ENCODE peak calls at places on chromosomes 11 and 22, in five cellular contexts. One of them, this sample, is unnamed.

GRCh38 chr22:20550851-20551744 is 43.7 kb downstream of the MED15 start:
- DNase-seq in left lung: no peak
- DNase-seq in SJSA1: no peak
- DNase-seq in cardiac muscle cell: peak; percentile 61
- DNase-seq in CD4-positive, alpha-beta memory T cell: peak; percentile 57
- DNase-seq in this sample: peak; percentile 55

GRCh38 chr11:91257593-91258170 is 966.9 kb upstream of the FAT3 start:
- DNase-seq in left lung: no peak
- DNase-seq in SJSA1: no peak
- DNase-seq in cardiac muscle cell: no peak
- DNase-seq in CD4-positive, alpha-beta memory T cell: no peak
- DNase-seq in this sample: no peak

GRCh38 chr11:69599502-69599901 is 41.5 kb upstream of the CCND1 start:
- DNase-seq in left lung: no peak
- DNase-seq in SJSA1: no peak
- DNase-seq in cardiac muscle cell: no peak
- DNase-seq in CD4-positive, alpha-beta memory T cell: no peak
- DNase-seq in this sample: no peak

GRCh38 chr11:20057055-20057943 is 103.0 kb downstream of the DBX1 start:
- DNase-seq in left lung: no peak
- DNase-seq in SJSA1: no peak
- DNase-seq in cardiac muscle cell: no peak
- DNase-seq in CD4-positive, alpha-beta memory T cell: no peak
- DNase-seq in this sample: no peak

GRCh38 chr11:1573847-1574255 is 1.8 kb upstream of the DUSP8 start:
- DNase-seq in left lung: peak; percentile 79
- DNase-seq in SJSA1: no peak
- DNase-seq in cardiac muscle cell: no peak
- DNase-seq in CD4-positive, alpha-beta memory T cell: no peak
- DNase-seq in this sample: no peak

GRCh38 chr11:72221386-72221785 is 3.2 kb upstream of the INPPL1 start:
- DNase-seq in left lung: no peak
- DNase-seq in SJSA1: no peak
- DNase-seq in cardiac muscle cell: no peak
- DNase-seq in CD4-positive, alpha-beta memory T cell: no peak
- DNase-seq in this sample: no peak

GRCh38 chr11:15665368-15665871 is 550.7 kb downstream of the INSC start:
- DNase-seq in left lung: no peak
- DNase-seq in SJSA1: peak; percentile 97
- DNase-seq in cardiac muscle cell: no peak
- DNase-seq in CD4-positive, alpha-beta memory T cell: no peak
- DNase-seq in this sample: no peak

GRCh38 chr11:115939104-115939503 is 434.9 kb upstream of the CADM1 start:
- DNase-seq in left lung: no peak
- DNase-seq in SJSA1: no peak
- DNase-seq in cardiac muscle cell: peak; percentile 12
- DNase-seq in CD4-positive, alpha-beta memory T cell: no peak
- DNase-seq in this sample: no peak

GRCh38 chr11:92941676-92942571 is 27.5 kb upstream of the MTNR1B start:
- DNase-seq in left lung: no peak
- DNase-seq in SJSA1: peak; percentile 13
- DNase-seq in cardiac muscle cell: peak; percentile 20
- DNase-seq in CD4-positive, alpha-beta memory T cell: peak; percentile 12
- DNase-seq in this sample: peak; percentile 9

GRCh38 chr11:70176940-70177689 is 26.0 kb upstream of the FADD start:
- DNase-seq in left lung: no peak
- DNase-seq in SJSA1: peak; percentile 66
- DNase-seq in cardiac muscle cell: peak; percentile 27
- DNase-seq in CD4-positive, alpha-beta memory T cell: peak; percentile 44
- DNase-seq in this sample: peak; percentile 62

GRCh38 chr11:66286699-66287098 is 2.2 kb downstream of the YIF1A start:
- DNase-seq in left lung: no peak
- DNase-seq in SJSA1: no peak
- DNase-seq in cardiac muscle cell: no peak
- DNase-seq in CD4-positive, alpha-beta memory T cell: no peak
- DNase-seq in this sample: no peak

GRCh38 chr11:66288866-66289547 is at the start of gene YIF1A:
- DNase-seq in left lung: peak; percentile 99
- DNase-seq in SJSA1: peak; percentile 100
- DNase-seq in cardiac muscle cell: peak; percentile 99
- DNase-seq in CD4-positive, alpha-beta memory T cell: peak; percentile 98
- DNase-seq in this sample: peak; percentile 97

GRCh38 chr11:66285250-66285947 is 3.5 kb downstream of the YIF1A start:
- DNase-seq in left lung: no peak
- DNase-seq in SJSA1: no peak
- DNase-seq in cardiac muscle cell: no peak
- DNase-seq in CD4-positive, alpha-beta memory T cell: no peak
- DNase-seq in this sample: no peak

GRCh38 chr11:66288138-66288865 is 641 bp downstream of the YIF1A start:
- DNase-seq in left lung: no peak
- DNase-seq in SJSA1: peak; percentile 55
- DNase-seq in cardiac muscle cell: no peak
- DNase-seq in CD4-positive, alpha-beta memory T cell: no peak
- DNase-seq in this sample: no peak

GRCh38 chr11:66287256-66288137 is 1.4 kb downstream of the YIF1A start:
- DNase-seq in left lung: no peak
- DNase-seq in SJSA1: no peak
- DNase-seq in cardiac muscle cell: no peak
- DNase-seq in CD4-positive, alpha-beta memory T cell: no peak
- DNase-seq in this sample: no peak
- H3K4me3 ChIP-seq in left lung: peak overlapping the region; percentile 69
- H3K4me3 ChIP-seq in SJSA1: peak overlapping the region; percentile 77
- H3K4me3 ChIP-seq in cardiac muscle cell: no peak overlapping the region
- H3K4me3 ChIP-seq in CD4-positive, alpha-beta memory T cell: peak overlapping the region; percentile 70
- H3K4me3 ChIP-seq in this sample: peak overlapping the region; percentile 99

DNA sequence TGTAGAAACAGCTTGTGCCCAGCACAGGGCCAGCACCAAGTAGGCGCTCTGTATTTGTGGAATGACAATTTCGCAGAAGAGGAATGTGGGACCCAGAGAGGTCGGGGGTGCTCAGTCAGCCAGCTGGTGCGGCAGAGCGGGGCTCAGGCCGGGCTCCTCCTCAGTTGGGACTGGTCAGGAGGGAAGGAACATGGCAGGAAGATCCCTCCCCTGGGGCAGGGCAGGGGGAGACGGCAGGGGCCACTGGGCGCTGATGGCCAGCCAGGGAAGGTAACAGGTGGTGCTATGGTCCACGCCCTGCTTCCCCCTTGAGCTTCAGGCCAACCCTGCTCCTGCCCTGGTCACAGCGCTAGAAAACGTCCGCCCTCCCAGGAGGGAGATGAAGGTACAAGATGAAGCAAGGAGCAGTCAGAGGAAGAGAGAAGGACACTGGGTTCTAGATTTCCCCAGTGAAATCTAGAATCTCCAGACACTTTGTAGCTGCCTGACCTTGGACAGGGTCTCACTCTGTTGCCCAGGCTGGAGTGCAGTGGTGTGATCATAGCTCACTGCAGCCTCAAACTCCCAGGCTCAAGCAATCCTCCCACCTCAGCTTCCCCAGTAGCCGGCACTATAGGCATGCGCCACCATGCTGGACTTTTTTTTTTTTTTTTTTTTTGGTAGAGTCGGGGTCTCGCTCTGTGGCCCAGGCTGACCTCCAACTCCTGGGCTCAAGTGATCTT is 13.5 kb upstream of the SPI1 start:
- DNase-seq in left lung: no peak
- DNase-seq in SJSA1: no peak
- DNase-seq in cardiac muscle cell: no peak
- DNase-seq in CD4-positive, alpha-beta memory T cell: no peak
- DNase-seq in this sample: no peak
- H3K4me1 ChIP-seq in left lung: no peaks in the 10 kb centered on the region
- H3K4me1 ChIP-seq in SJSA1: peaks cover 15% of the 10 kb centered on the region
- H3K4me1 ChIP-seq in cardiac muscle cell: peaks cover 15% of the 10 kb centered on the region
- H3K4me1 ChIP-seq in CD4-positive, alpha-beta memory T cell: peaks cover 62% of the 10 kb centered on the region
- H3K4me1 ChIP-seq in this sample: peaks cover 42% of the 10 kb centered on the region

GRCh38 chr11:17075506-17075905 is 2.0 kb downstream of the RPS13 start:
- DNase-seq in left lung: no peak
- DNase-seq in SJSA1: no peak
- DNase-seq in cardiac muscle cell: no peak
- DNase-seq in CD4-positive, alpha-beta memory T cell: no peak
- DNase-seq in this sample: no peak
- H3K4me3 ChIP-seq in left lung: peak overlapping the region; percentile 86
- H3K4me3 ChIP-seq in SJSA1: no peak overlapping the region
- H3K4me3 ChIP-seq in cardiac muscle cell: no peak overlapping the region
- H3K4me3 ChIP-seq in CD4-positive, alpha-beta memory T cell: no peak overlapping the region
- H3K4me3 ChIP-seq in this sample: no peak overlapping the region

GRCh38 chr22:25137577-25138525 is 61.8 kb upstream of the CRYBB3 start:
- DNase-seq in left lung: no peak
- DNase-seq in SJSA1: no peak
- DNase-seq in cardiac muscle cell: no peak
- DNase-seq in CD4-positive, alpha-beta memory T cell: no peak
- DNase-seq in this sample: no peak
- H3K4me1 ChIP-seq in left lung: peaks cover 5% of the 10 kb centered on the region
- H3K4me1 ChIP-seq in SJSA1: no peaks in the 10 kb centered on the region
- H3K4me1 ChIP-seq in cardiac muscle cell: no peaks in the 10 kb centered on the region
- H3K4me1 ChIP-seq in CD4-positive, alpha-beta memory T cell: no peaks in the 10 kb centered on the region
- H3K4me1 ChIP-seq in this sample: no peaks in the 10 kb centered on the region

GRCh38 chr11:77009533-77010160 is 24.6 kb upstream of the B3GNT6 start:
- DNase-seq in left lung: no peak
- DNase-seq in SJSA1: no peak
- DNase-seq in cardiac muscle cell: no peak
- DNase-seq in CD4-positive, alpha-beta memory T cell: no peak
- DNase-seq in this sample: no peak
- H3K4me3 ChIP-seq in left lung: no peak overlapping the region
- H3K4me3 ChIP-seq in SJSA1: no peak overlapping the region
- H3K4me3 ChIP-seq in cardiac muscle cell: no peak overlapping the region
- H3K4me3 ChIP-seq in CD4-positive, alpha-beta memory T cell: no peak overlapping the region
- H3K4me3 ChIP-seq in this sample: no peak overlapping the region

This sample was measured in naive thymus-derived CD4-positive, alpha-beta T cell.